ENCODE peak calls at places on chromosomes 1 and 21, in six cellular contexts. G, K, F, J, W and V are unnamed samples.

GRCh38 chr1:110320168-110320518 is 19.0 kb upstream of the RBM15 start:
- DNase-seq in J (no peak), K (no peak), G (no peak), W (no peak), F (no peak), V (no peak)

GRCh38 chr1:23100074-23100748 is 68.4 kb downstream of the LUZP1 start:
- DNase-seq in G (peak; percentile 97), K (no peak), F (peak; percentile 15), W (no peak), J (peak; percentile 96), V (no peak)

GRCh38 chr1:36382231-36382630 is 3.5 kb downstream of the STK40 start:
- DNase-seq in J (no peak), W (no peak), K (no peak), G (no peak), F (no peak), V (no peak)

GRCh38 chr1:59880735-59881134 is 45.8 kb downstream of the CYP2J2 start:
- DNase-seq in K (no peak), G (no peak), W (no peak), F (no peak), J (no peak), V (no peak)

GRCh38 chr1:115826642-115827041 is 14.3 kb downstream of the NHLH2 start:
- DNase-seq in F (no peak), J (no peak), W (no peak), G (no peak), K (no peak), V (no peak)

GRCh38 chr1:234186037-234186688 is 187.1 kb upstream of the COA6 start:
- DNase-seq in F (no peak), W (no peak), J (peak; percentile 42), G (peak; percentile 96), K (no peak), V (no peak)

GRCh38 chr1:180230791-180231505 is 884 bp downstream of the LHX4 start:
- DNase-seq in K (no peak), F (peak; percentile 52), J (peak; percentile 51), G (no peak), W (peak; percentile 63), V (no peak)

GRCh38 chr1:37437058-37437457 is 37.3 kb upstream of the ZC3H12A start:
- DNase-seq in G (no peak), J (no peak), F (no peak), K (no peak), W (no peak), V (no peak)

GRCh38 chr1:17274186-17275170 is 25.6 kb downstream of the PADI3 start:
- DNase-seq in G (no peak), F (peak; percentile 76), K (peak; percentile 74), J (peak; percentile 29), W (no peak), V (peak; percentile 80)

GRCh38 chr1:107263291-107263790 is 122.5 kb downstream of the NTNG1 start:
- DNase-seq in J (no peak), G (no peak), F (no peak), W (no peak), K (no peak), V (no peak)

GRCh38 chr1:54861070-54861761 is 25.8 kb downstream of the DHCR24 start:
- DNase-seq in G (no peak), F (peak; percentile 28), W (no peak), K (no peak), J (no peak), V (no peak)

GRCh38 chr1:230792691-230793462 is 45.7 kb downstream of the CAPN9 start:
- DNase-seq in W (no peak), K (no peak), F (no peak), J (peak; percentile 11), G (no peak), V (no peak)

GRCh38 chr1:18535391-18536210 is 54.9 kb downstream of the KLHDC7A start:
- DNase-seq in W (no peak), G (no peak), J (no peak), F (no peak), K (peak; percentile 77), V (no peak)

GRCh38 chr1:178513278-178513983 is 522 bp downstream of the TEX35 start:
- DNase-seq in F (no peak), K (peak; percentile 42), J (peak; percentile 17), W (no peak), G (no peak), V (no peak)

GRCh38 chr21:38351961-38352521 is 95.2 kb downstream of the KCNJ15 start:
- DNase-seq in K (no peak), W (no peak), F (no peak), G (peak; percentile 90), J (peak; percentile 90), V (peak; percentile 33)

GRCh38 chr1:244834596-244835275 is 722 bp upstream of the COX20 start:
- DNase-seq in G (peak; percentile 71), J (peak; percentile 92), K (peak; percentile 85), W (no peak), F (peak; percentile 97), V (peak; percentile 90)

GRCh38 chr1:27656157-27656893 is 15.7 kb downstream of the IFI6 start:
- DNase-seq in K (peak; percentile 40), F (no peak), G (no peak), W (no peak), J (peak; percentile 77), V (no peak)

GRCh38 chr1:107829083-107829771 is 135.8 kb downstream of the VAV3 start:
- DNase-seq in K (no peak), J (no peak), W (no peak), G (no peak), F (no peak), V (no peak)

GRCh38 chr1:229033480-229033879 is 237.4 kb upstream of the RAB4A start:
- DNase-seq in J (no peak), G (no peak), K (no peak), W (no peak), F (no peak), V (no peak)

GRCh38 chr1:1264868-1265272 is 8.8 kb downstream of the UBE2J2 start:
- DNase-seq in G (peak; percentile 88), J (peak; percentile 100), K (no peak), W (no peak), F (peak; percentile 56), V (no peak)

GRCh38 chr1:181175356-181175755 is 86.9 kb downstream of the IER5 start:
- DNase-seq in J (no peak), K (no peak), F (no peak), W (no peak), G (no peak), V (no peak)

GRCh38 chr1:182173791-182174190 is 112.3 kb upstream of the ZNF648 start:
- DNase-seq in G (no peak), J (no peak), F (no peak), W (no peak), K (no peak), V (no peak)

DNA sequence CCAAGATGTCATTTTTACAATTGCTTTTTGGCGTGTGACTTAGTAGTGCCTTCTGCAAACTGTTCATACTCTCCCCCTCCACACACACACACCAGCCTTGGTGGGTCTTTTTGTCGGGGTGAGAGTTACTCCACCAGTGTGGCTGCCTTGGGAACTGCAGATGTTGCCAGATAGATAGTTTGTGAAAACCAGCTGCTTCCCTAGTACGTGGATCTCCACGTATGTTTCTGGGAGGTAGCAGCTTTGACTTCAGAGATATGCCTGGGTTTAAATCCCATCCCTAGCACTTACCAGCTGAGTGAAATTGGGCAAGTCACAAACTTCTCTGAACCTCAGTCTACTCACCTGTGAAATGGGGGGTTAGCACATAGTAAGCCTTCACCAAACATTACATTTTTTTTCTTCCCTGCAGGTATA is 78.0 kb downstream of the MAN1C1 start:
- DNase-seq in K (no peak), J (peak; percentile 65), G (no peak), F (no peak), W (no peak), V (no peak)
- TF ChIP-seq CTCF in K (no peak), J (no peak), G (no peak), F (no peak), W (no peak), V (no peak)

DNA sequence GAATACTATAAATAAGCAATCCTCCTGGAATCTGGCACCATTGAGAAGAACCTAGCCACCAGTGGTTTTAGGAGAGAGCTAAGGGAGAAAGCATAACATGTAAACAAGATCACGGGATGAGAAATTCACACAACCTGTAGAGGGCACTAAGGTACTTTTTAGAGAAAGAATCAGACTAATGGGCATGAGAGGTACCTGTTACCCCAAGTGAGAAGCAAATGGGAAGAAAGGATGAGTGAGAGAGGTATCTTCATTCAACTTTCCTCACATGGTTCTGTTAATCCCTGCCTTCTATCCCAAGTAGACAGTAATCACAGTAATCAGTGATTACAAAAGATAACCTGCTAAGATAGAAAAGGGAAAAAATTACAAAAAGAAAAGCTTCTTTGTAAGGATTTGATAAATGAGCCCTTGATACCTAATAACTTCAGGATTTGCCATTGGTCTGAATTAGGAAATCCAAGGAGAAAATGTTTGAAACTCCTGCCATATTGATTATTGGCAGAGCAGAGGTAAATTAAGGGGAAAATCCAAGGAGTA is 251.1 kb upstream of the ADGRL2 start:
- DNase-seq in F (peak; percentile 18), K (no peak), G (peak; percentile 14), W (no peak), J (peak; percentile 52), V (no peak)
- TF ChIP-seq CTCF in F (peak; percentile 69), K (peak; percentile 13), G (peak; percentile 49), W (no peak), J (peak; percentile 65), V (peak; percentile 40)

GRCh38 chr1:167060141-167061072 is 29.8 kb downstream of the GPA33 start:
- DNase-seq in F (no peak), W (no peak), J (no peak), K (no peak), G (no peak), V (no peak)
- TF ChIP-seq CTCF in F (peak; percentile 21), W (no peak), J (peak; percentile 8), K (no peak), G (peak; percentile 17), V (no peak)

GRCh38 chr1:213573648-213574009 is 414.1 kb upstream of the PROX1 start:
- DNase-seq in K (no peak), J (no peak), G (no peak), F (no peak), W (no peak), V (no peak)
- TF ChIP-seq CTCF in K (no peak), J (no peak), G (no peak), F (no peak), W (no peak), V (no peak)

GRCh38 chr1:82565146-82565545 is 764.4 kb downstream of the ADGRL2 start:
- DNase-seq in K (no peak), W (no peak), G (peak; percentile 79), F (no peak), J (peak; percentile 19), V (no peak)
- TF ChIP-seq CTCF in K (no peak), W (no peak), G (peak; percentile 15), F (peak; percentile 47), J (no peak), V (no peak)

GRCh38 chr1:202561726-202562442 is 148.4 kb downstream of the SYT2 start:
- DNase-seq in J (no peak), F (no peak), W (no peak), K (no peak), G (no peak), V (no peak)
- TF ChIP-seq CTCF in J (no peak), F (peak; percentile 20), W (no peak), K (no peak), G (no peak), V (no peak)

DNA sequence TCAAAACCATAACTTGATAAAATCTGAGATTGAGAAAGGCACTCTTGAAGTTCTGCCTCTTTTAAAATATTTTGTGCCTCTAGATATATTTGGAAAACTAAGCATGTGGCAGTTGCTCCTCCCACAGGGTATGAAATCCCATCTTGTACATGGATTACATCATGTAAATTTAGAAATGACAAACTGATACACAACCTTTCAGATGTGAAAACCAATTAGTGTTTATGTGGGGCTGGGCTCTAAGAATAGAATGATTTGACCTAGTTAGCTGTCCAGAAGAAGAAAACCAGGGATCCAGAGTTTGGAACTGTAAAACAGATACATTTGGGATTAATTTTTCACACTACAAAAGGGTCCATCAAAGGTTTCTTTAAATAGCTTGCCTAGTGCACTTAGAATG is 15.7 kb downstream of the LRRC53 start:
- DNase-seq in K (no peak), J (no peak), G (no peak), W (no peak), F (no peak), V (no peak)
- TF ChIP-seq CTCF in K (no peak), J (no peak), G (no peak), W (no peak), F (no peak), V (no peak)